ENCODE peak calls at places on chromosomes 3 and 15, in eight cellular contexts. One of them, this sample, is unnamed.

GRCh38 chr3:196135693-196136639 is 54.1 kb upstream of the TFRC start:
- ATAC-seq in HepG2: peak; percentile 86
- ATAC-seq in mucosa of descending colon: peak; percentile 17
- ATAC-seq in activated CD8-positive, alpha-beta T cell treated with anti-CD3 and anti-CD28 coated beads for 36 hours: no peak
- ATAC-seq in naive B cell: no peak
- ATAC-seq in left cardiac atrium: peak; percentile 83
- ATAC-seq in activated CD8-positive, alpha-beta memory T cell treated with anti-CD3 and anti-CD28 coated beads, Interleukin-2, amount 10 ng/mL, durations not matched to agents 7 days and 5 days: peak; percentile 27
- ATAC-seq in gastroesophageal sphincter: no peak
- ATAC-seq in this sample: peak; percentile 34

GRCh38 chr3:148606979-148607378 is 90.7 kb upstream of the AGTR1 start:
- ATAC-seq in HepG2: no peak
- ATAC-seq in mucosa of descending colon: no peak
- ATAC-seq in activated CD8-positive, alpha-beta T cell treated with anti-CD3 and anti-CD28 coated beads for 36 hours: no peak
- ATAC-seq in naive B cell: no peak
- ATAC-seq in left cardiac atrium: peak; percentile 92
- ATAC-seq in activated CD8-positive, alpha-beta memory T cell treated with anti-CD3 and anti-CD28 coated beads, Interleukin-2, amount 10 ng/mL, durations not matched to agents 7 days and 5 days: no peak
- ATAC-seq in gastroesophageal sphincter: peak; percentile 94
- ATAC-seq in this sample: peak; percentile 31

GRCh38 chr15:79243723-79244122 is 38.8 kb upstream of the ANKRD34C start:
- ATAC-seq in HepG2: no peak
- ATAC-seq in mucosa of descending colon: no peak
- ATAC-seq in activated CD8-positive, alpha-beta T cell treated with anti-CD3 and anti-CD28 coated beads for 36 hours: no peak
- ATAC-seq in naive B cell: no peak
- ATAC-seq in left cardiac atrium: peak; percentile 85
- ATAC-seq in activated CD8-positive, alpha-beta memory T cell treated with anti-CD3 and anti-CD28 coated beads, Interleukin-2, amount 10 ng/mL, durations not matched to agents 7 days and 5 days: no peak
- ATAC-seq in gastroesophageal sphincter: no peak
- ATAC-seq in this sample: no peak

GRCh38 chr15:88604972-88605506 is 16.1 kb upstream of the AEN start:
- ATAC-seq in HepG2: no peak
- ATAC-seq in mucosa of descending colon: no peak
- ATAC-seq in activated CD8-positive, alpha-beta T cell treated with anti-CD3 and anti-CD28 coated beads for 36 hours: no peak
- ATAC-seq in naive B cell: no peak
- ATAC-seq in left cardiac atrium: no peak
- ATAC-seq in activated CD8-positive, alpha-beta memory T cell treated with anti-CD3 and anti-CD28 coated beads, Interleukin-2, amount 10 ng/mL, durations not matched to agents 7 days and 5 days: peak; percentile 12
- ATAC-seq in gastroesophageal sphincter: no peak
- ATAC-seq in this sample: no peak

GRCh38 chr3:154954750-154955149 is 125.4 kb upstream of the MME start:
- ATAC-seq in HepG2: no peak
- ATAC-seq in mucosa of descending colon: peak; percentile 46
- ATAC-seq in activated CD8-positive, alpha-beta T cell treated with anti-CD3 and anti-CD28 coated beads for 36 hours: no peak
- ATAC-seq in naive B cell: peak; percentile 65
- ATAC-seq in left cardiac atrium: no peak
- ATAC-seq in activated CD8-positive, alpha-beta memory T cell treated with anti-CD3 and anti-CD28 coated beads, Interleukin-2, amount 10 ng/mL, durations not matched to agents 7 days and 5 days: no peak
- ATAC-seq in gastroesophageal sphincter: no peak
- ATAC-seq in this sample: no peak

GRCh38 chr3:30613135-30613825 is 6.9 kb downstream of the TGFBR2 start:
- ATAC-seq in HepG2: peak; percentile 28
- ATAC-seq in mucosa of descending colon: peak; percentile 34
- ATAC-seq in activated CD8-positive, alpha-beta T cell treated with anti-CD3 and anti-CD28 coated beads for 36 hours: peak; percentile 4
- ATAC-seq in naive B cell: no peak
- ATAC-seq in left cardiac atrium: peak; percentile 22
- ATAC-seq in activated CD8-positive, alpha-beta memory T cell treated with anti-CD3 and anti-CD28 coated beads, Interleukin-2, amount 10 ng/mL, durations not matched to agents 7 days and 5 days: no peak
- ATAC-seq in gastroesophageal sphincter: no peak
- ATAC-seq in this sample: no peak

GRCh38 chr3:23495507-23495906 is 292.4 kb downstream of the UBE2E2 start:
- ATAC-seq in HepG2: no peak
- ATAC-seq in mucosa of descending colon: peak; percentile 61
- ATAC-seq in activated CD8-positive, alpha-beta T cell treated with anti-CD3 and anti-CD28 coated beads for 36 hours: no peak
- ATAC-seq in naive B cell: no peak
- ATAC-seq in left cardiac atrium: peak; percentile 96
- ATAC-seq in activated CD8-positive, alpha-beta memory T cell treated with anti-CD3 and anti-CD28 coated beads, Interleukin-2, amount 10 ng/mL, durations not matched to agents 7 days and 5 days: no peak
- ATAC-seq in gastroesophageal sphincter: no peak
- ATAC-seq in this sample: no peak

GRCh38 chr3:191627064-191627463 is 166.1 kb downstream of the PYDC2 start:
- ATAC-seq in HepG2: no peak
- ATAC-seq in mucosa of descending colon: no peak
- ATAC-seq in activated CD8-positive, alpha-beta T cell treated with anti-CD3 and anti-CD28 coated beads for 36 hours: no peak
- ATAC-seq in naive B cell: no peak
- ATAC-seq in left cardiac atrium: no peak
- ATAC-seq in activated CD8-positive, alpha-beta memory T cell treated with anti-CD3 and anti-CD28 coated beads, Interleukin-2, amount 10 ng/mL, durations not matched to agents 7 days and 5 days: no peak
- ATAC-seq in gastroesophageal sphincter: no peak
- ATAC-seq in this sample: no peak

GRCh38 chr3:28036599-28037575 is 204.5 kb upstream of the CMC1 start:
- ATAC-seq in HepG2: no peak
- ATAC-seq in mucosa of descending colon: no peak
- ATAC-seq in activated CD8-positive, alpha-beta T cell treated with anti-CD3 and anti-CD28 coated beads for 36 hours: peak; percentile 39
- ATAC-seq in naive B cell: no peak
- ATAC-seq in left cardiac atrium: no peak
- ATAC-seq in activated CD8-positive, alpha-beta memory T cell treated with anti-CD3 and anti-CD28 coated beads, Interleukin-2, amount 10 ng/mL, durations not matched to agents 7 days and 5 days: no peak
- ATAC-seq in gastroesophageal sphincter: no peak
- ATAC-seq in this sample: peak; percentile 31

GRCh38 chr15:63387741-63388468 is 6.3 kb upstream of the CA12 start:
- ATAC-seq in HepG2: no peak
- ATAC-seq in mucosa of descending colon: no peak
- ATAC-seq in activated CD8-positive, alpha-beta T cell treated with anti-CD3 and anti-CD28 coated beads for 36 hours: no peak
- ATAC-seq in naive B cell: no peak
- ATAC-seq in left cardiac atrium: no peak
- ATAC-seq in activated CD8-positive, alpha-beta memory T cell treated with anti-CD3 and anti-CD28 coated beads, Interleukin-2, amount 10 ng/mL, durations not matched to agents 7 days and 5 days: no peak
- ATAC-seq in gastroesophageal sphincter: no peak
- ATAC-seq in this sample: no peak

GRCh38 chr3:13347390-13347966 is 72.6 kb downstream of the NUP210 start:
- ATAC-seq in HepG2: no peak
- ATAC-seq in mucosa of descending colon: no peak
- ATAC-seq in activated CD8-positive, alpha-beta T cell treated with anti-CD3 and anti-CD28 coated beads for 36 hours: no peak
- ATAC-seq in naive B cell: no peak
- ATAC-seq in left cardiac atrium: no peak
- ATAC-seq in activated CD8-positive, alpha-beta memory T cell treated with anti-CD3 and anti-CD28 coated beads, Interleukin-2, amount 10 ng/mL, durations not matched to agents 7 days and 5 days: no peak
- ATAC-seq in gastroesophageal sphincter: no peak
- ATAC-seq in this sample: no peak

This sample was measured in stimulated activated memory B cell treated with anti-CD40 and anti-IgM and Interleukin-4, amounts not matched to agents 10 μg/mL and 1 μg/mL and 100 μg/mL, for 72 hours.